ENCODE peak calls at places on chromosomes 13 and 19, in seven cellular contexts. W, T, K, C, P, Q and Y are unnamed samples.
A peak's percentile ranks its signal among the peaks of the same experiment; 100 is the strongest.

GRCh38 chr19:50192463-50193211 is 10.8 kb upstream of the MYH14 start:
- DNase-seq in Q (no peak), W (no peak), T (no peak), P (no peak), C (no peak), K (no peak), Y (peak; percentile 57)

GRCh38 chr19:16125738-16126495 is 14.2 kb downstream of the RAB8A start:
- DNase-seq in W (no peak), Q (no peak), K (no peak), T (no peak), C (no peak), P (no peak), Y (no peak)

GRCh38 chr13:113631341-113632095 is 26.5 kb downstream of the ATP4B start:
- DNase-seq in P (no peak), C (no peak), Q (no peak), K (no peak), T (no peak), W (no peak), Y (no peak)

GRCh38 chr19:11853358-11853757 is 4.8 kb downstream of the ZNF439 start:
- DNase-seq in T (no peak), Q (no peak), K (no peak), C (no peak), W (no peak), P (no peak), Y (no peak)

GRCh38 chr19:34308381-34309367 is 54.3 kb downstream of the GARRE1 start:
- DNase-seq in K (no peak), C (no peak), W (no peak), Q (no peak), P (no peak), T (no peak), Y (no peak)

GRCh38 chr19:58182577-58182988 is 278 bp upstream of the ZNF274 start:
- DNase-seq in W (no peak), K (no peak), C (peak; percentile 98), Q (peak; percentile 90), P (no peak), T (no peak), Y (no peak)

GRCh38 chr19:51166846-51167490 is 24.9 kb downstream of the SIGLEC7 start:
- DNase-seq in P (no peak), Q (no peak), K (no peak), W (no peak), T (no peak), C (no peak), Y (no peak)

GRCh38 chr19:56167064-56167578 is 8.7 kb upstream of the GALP start:
- DNase-seq in T (no peak), C (no peak), K (no peak), W (no peak), Q (no peak), P (no peak), Y (peak; percentile 82)

GRCh38 chr13:60627071-60627686 is 230.2 kb downstream of the TDRD3 start:
- DNase-seq in P (no peak), K (peak; percentile 29), W (peak; percentile 19), Q (peak; percentile 51), C (peak; percentile 31), T (peak; percentile 24), Y (peak; percentile 91)

GRCh38 chr13:75357576-75358295 is 124.2 kb downstream of the TBC1D4 start:
- DNase-seq in W (peak; percentile 72), Q (peak; percentile 74), T (peak; percentile 69), P (no peak), K (peak; percentile 69), C (peak; percentile 55), Y (peak; percentile 83)

GRCh38 chr13:26881154-26881553 is 120.6 kb upstream of the GPR12 start:
- DNase-seq in W (no peak), T (no peak), C (no peak), Q (peak; percentile 56), K (no peak), P (no peak), Y (no peak)

GRCh38 chr13:113806526-113806925 is 47.5 kb downstream of the TMEM255B start:
- DNase-seq in T (no peak), W (no peak), K (no peak), C (no peak), P (no peak), Q (no peak), Y (no peak)

GRCh38 chr13:42048625-42049453 is at the start of gene DGKH:
- DNase-seq in P (no peak), C (peak; percentile 87), T (peak; percentile 70), W (peak; percentile 33), Q (peak; percentile 95), K (no peak), Y (peak; percentile 70)

GRCh38 chr19:17855333-17856152 is 4.2 kb upstream of the RPL18A start:
- DNase-seq in W (peak; percentile 51), Q (peak; percentile 84), T (peak; percentile 67), P (peak; percentile 37), K (peak; percentile 57), C (peak; percentile 80), Y (peak; percentile 89)

GRCh38 chr13:71754407-71754974 is 112.5 kb downstream of the DACH1 start:
- DNase-seq in K (no peak), T (no peak), C (no peak), W (no peak), P (no peak), Q (no peak), Y (peak; percentile 18)

GRCh38 chr13:46369506-46370268 is 17.4 kb downstream of the RUBCNL start:
- DNase-seq in K (no peak), T (no peak), P (no peak), C (no peak), W (no peak), Q (no peak), Y (no peak)

GRCh38 chr19:47019431-47020041 is at the start of gene NPAS1:
- DNase-seq in W (no peak), K (no peak), P (no peak), C (peak; percentile 83), Q (peak; percentile 75), T (no peak), Y (peak; percentile 59)

GRCh38 chr13:44050450-44051063 is 170.9 kb downstream of the LACC1 start:
- DNase-seq in W (peak; percentile 32), C (no peak), T (peak; percentile 38), Q (peak; percentile 33), K (peak; percentile 7), P (no peak), Y (peak; percentile 30)

GRCh38 chr13:98606296-98606695 is 29.4 kb upstream of the STK24 start:
- DNase-seq in W (no peak), Q (peak; percentile 34), P (no peak), K (no peak), C (no peak), T (no peak), Y (peak; percentile 41)

GRCh38 chr19:6481541-6482342 is at the start of gene DENND1C:
- DNase-seq in C (peak; percentile 76), P (peak; percentile 45), K (peak; percentile 47), T (peak; percentile 41), W (no peak), Q (peak; percentile 71), Y (peak; percentile 74)

GRCh38 chr19:6276447-6276846 is 3.3 kb downstream of the MLLT1 start:
- DNase-seq in P (no peak), Q (peak; percentile 47), T (no peak), C (peak; percentile 75), W (no peak), K (no peak), Y (no peak)

GRCh38 chr19:920051-920857 is 3.1 kb downstream of the KISS1R start:
- DNase-seq in C (no peak), K (no peak), W (no peak), Q (no peak), P (no peak), T (no peak), Y (peak; percentile 65)

GRCh38 chr19:6528544-6529121 is 2.2 kb upstream of the TNFSF9 start:
- DNase-seq in T (peak; percentile 36), Q (no peak), P (no peak), W (no peak), C (no peak), K (peak; percentile 60), Y (peak; percentile 53)

GRCh38 chr19:49071860-49072547 is 495 bp downstream of the KCNA7 start:
- DNase-seq in C (peak; percentile 90), P (no peak), W (no peak), Q (peak; percentile 84), T (no peak), K (no peak), Y (peak; percentile 91)

GRCh38 chr19:5798244-5798643 is 6.6 kb upstream of the NRTN start:
- DNase-seq in W (no peak), C (no peak), T (no peak), K (no peak), Q (no peak), P (no peak), Y (no peak)

GRCh38 chr19:17420267-17420924 is 549 bp downstream of the MVB12A start:
- DNase-seq in Q (peak; percentile 85), W (no peak), T (peak; percentile 46), K (no peak), C (peak; percentile 43), P (no peak), Y (peak; percentile 68)

GRCh38 chr13:22357132-22357531 is 686.3 kb downstream of the FGF9 start:
- DNase-seq in Q (no peak), C (no peak), P (no peak), T (no peak), K (no peak), W (no peak), Y (no peak)

GRCh38 chr13:107713314-107713713 is 502.0 kb downstream of the LIG4 start:
- DNase-seq in W (no peak), C (no peak), Q (no peak), P (no peak), K (no peak), T (no peak), Y (no peak)

GRCh38 chr19:6062274-6062673 is 48.0 kb downstream of the RFX2 start:
- DNase-seq in T (no peak), Q (no peak), K (no peak), W (no peak), C (no peak), P (no peak), Y (no peak)

GRCh38 chr19:8513687-8514504 is at the start of gene ZNF414:
- DNase-seq in P (peak; percentile 60), Q (peak; percentile 98), K (peak; percentile 83), W (peak; percentile 97), T (peak; percentile 97), C (peak; percentile 95), Y (peak; percentile 100)
- H3K4me2 ChIP-seq in P (peak within 1 kb of the TSS; percentile 97), Q (peak within 1 kb of the TSS; percentile 91), K (peak within 1 kb of the TSS; percentile 99), W (peak within 1 kb of the TSS; percentile 87), T (peak within 1 kb of the TSS; percentile 90), C (peak within 1 kb of the TSS; percentile 83), Y (peak within 1 kb of the TSS; percentile 89)

GRCh38 chr13:65149687-65150086 is 2080.4 kb downstream of the PCDH9 start:
- DNase-seq in P (no peak), K (no peak), W (no peak), Q (no peak), T (no peak), C (no peak), Y (peak; percentile 2)
- TF ChIP-seq REST in P (no peak), K (no peak), W (no peak), Q (no peak), T (no peak), C (no peak), Y (no peak)

DNA sequence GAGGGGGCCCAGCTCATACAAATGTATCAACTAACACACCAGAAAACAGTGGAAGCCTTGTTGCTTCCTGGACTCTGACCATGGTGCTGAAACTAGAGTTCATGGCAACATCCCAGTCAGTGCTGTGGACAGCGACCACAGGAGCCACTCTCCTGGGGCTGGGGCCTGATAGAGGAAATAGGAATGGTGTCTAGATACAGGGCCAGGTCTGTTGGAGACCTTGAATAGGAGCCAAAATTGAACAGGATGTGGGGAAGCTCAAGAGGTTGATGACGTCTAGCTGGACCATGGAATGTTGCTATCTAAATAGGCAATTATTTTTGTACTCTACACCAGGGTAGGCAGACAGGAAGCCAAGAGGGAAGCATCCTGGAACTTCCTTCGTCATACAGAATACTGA is 21.8 kb downstream of the LILRB4 start:
- DNase-seq in T (peak; percentile 25), W (no peak), Q (no peak), C (peak; percentile 46), K (peak; percentile 49), P (no peak), Y (peak; percentile 52)
- H3K4me2 ChIP-seq in T (no peak overlapping the region), W (no peak overlapping the region), Q (no peak overlapping the region), C (no peak overlapping the region), K (no peak overlapping the region), P (no peak overlapping the region), Y (no peak overlapping the region)

GRCh38 chr13:30175166-30175565 is 132.2 kb downstream of the KATNAL1 start:
- DNase-seq in Q (no peak), W (no peak), T (no peak), C (no peak), K (no peak), P (no peak), Y (no peak)
- TF ChIP-seq REST in Q (no peak), W (no peak), T (no peak), C (no peak), K (no peak), P (no peak), Y (no peak)